ENCODE peak calls at places on chromosome 4, in four cellular contexts. One of them, this sample, is unnamed.
A peak's percentile ranks its signal among the peaks of the same experiment; 100 is the strongest.

GRCh38 chr4:113899260-113900177 is 79.9 kb downstream of the ARSJ start:
- DNase-seq in aorta: no peak
- DNase-seq in K562: no peak
- DNase-seq in heart left ventricle: no peak
- DNase-seq in this sample: peak; percentile 29

GRCh38 chr4:94695389-94695788 is 62.4 kb upstream of the BMPR1B start:
- DNase-seq in heart left ventricle: no peak
- DNase-seq in aorta: no peak
- DNase-seq in K562: no peak
- DNase-seq in this sample: no peak

GRCh38 chr4:6582889-6583504 is 8.0 kb downstream of the MAN2B2 start:
- DNase-seq in K562: peak; percentile 80
- DNase-seq in aorta: no peak
- DNase-seq in heart left ventricle: no peak
- DNase-seq in this sample: no peak

GRCh38 chr4:21366312-21366711 is 582.3 kb downstream of the KCNIP4 start:
- DNase-seq in aorta: no peak
- DNase-seq in heart left ventricle: no peak
- DNase-seq in K562: no peak
- DNase-seq in this sample: no peak

GRCh38 chr4:104901438-104901837 is 245.2 kb upstream of the TET2 start:
- DNase-seq in K562: no peak
- DNase-seq in aorta: no peak
- DNase-seq in heart left ventricle: no peak
- DNase-seq in this sample: no peak

GRCh38 chr4:48043504-48043903 is 26.9 kb downstream of the NIPAL1 start:
- DNase-seq in K562: no peak
- DNase-seq in heart left ventricle: no peak
- DNase-seq in aorta: no peak
- DNase-seq in this sample: no peak

GRCh38 chr4:84952776-84953175 is 13.7 kb downstream of the WDFY3 start:
- DNase-seq in K562: no peak
- DNase-seq in aorta: no peak
- DNase-seq in heart left ventricle: no peak
- DNase-seq in this sample: no peak

GRCh38 chr4:84681488-84682274 is 98.8 kb downstream of the CDS1 start:
- DNase-seq in heart left ventricle: peak; percentile 27
- DNase-seq in aorta: no peak
- DNase-seq in K562: no peak
- DNase-seq in this sample: no peak

GRCh38 chr4:180953572-180953971 is 1289.6 kb upstream of the TENM3 start:
- DNase-seq in K562: no peak
- DNase-seq in heart left ventricle: no peak
- DNase-seq in aorta: no peak
- DNase-seq in this sample: no peak

GRCh38 chr4:161714928-161715327 is 448.9 kb downstream of the FSTL5 start:
- DNase-seq in heart left ventricle: no peak
- DNase-seq in K562: no peak
- DNase-seq in aorta: no peak
- DNase-seq in this sample: no peak

GRCh38 chr4:187171731-187172339 is 448.2 kb upstream of the FAT1 start:
- DNase-seq in heart left ventricle: no peak
- DNase-seq in aorta: no peak
- DNase-seq in K562: no peak
- DNase-seq in this sample: no peak

GRCh38 chr4:39308576-39308975 is 57.6 kb downstream of the RFC1 start:
- DNase-seq in heart left ventricle: peak; percentile 9
- DNase-seq in aorta: no peak
- DNase-seq in K562: no peak
- DNase-seq in this sample: no peak
- H3K27me3 ChIP-seq in heart left ventricle: no peaks in the 10 kb centered on the region
- H3K27me3 ChIP-seq in aorta: no peaks in the 10 kb centered on the region
- H3K27me3 ChIP-seq in K562: no peaks in the 10 kb centered on the region
- H3K27me3 ChIP-seq in this sample: no peaks in the 10 kb centered on the region

GRCh38 chr4:26749867-26750266 is 110.8 kb upstream of the STIM2 start:
- DNase-seq in K562: no peak
- DNase-seq in heart left ventricle: no peak
- DNase-seq in aorta: no peak
- DNase-seq in this sample: no peak

GRCh38 chr4:26746742-26747351 is 113.8 kb upstream of the STIM2 start:
- DNase-seq in aorta: no peak
- DNase-seq in heart left ventricle: no peak
- DNase-seq in K562: no peak
- DNase-seq in this sample: no peak

GRCh38 chr4:26751004-26751403 is 109.6 kb upstream of the STIM2 start:
- DNase-seq in K562: no peak
- DNase-seq in heart left ventricle: no peak
- DNase-seq in aorta: no peak
- DNase-seq in this sample: no peak

GRCh38 chr4:26751838-26752237 is 108.8 kb upstream of the STIM2 start:
- DNase-seq in K562: no peak
- DNase-seq in aorta: no peak
- DNase-seq in heart left ventricle: no peak
- DNase-seq in this sample: no peak

DNA sequence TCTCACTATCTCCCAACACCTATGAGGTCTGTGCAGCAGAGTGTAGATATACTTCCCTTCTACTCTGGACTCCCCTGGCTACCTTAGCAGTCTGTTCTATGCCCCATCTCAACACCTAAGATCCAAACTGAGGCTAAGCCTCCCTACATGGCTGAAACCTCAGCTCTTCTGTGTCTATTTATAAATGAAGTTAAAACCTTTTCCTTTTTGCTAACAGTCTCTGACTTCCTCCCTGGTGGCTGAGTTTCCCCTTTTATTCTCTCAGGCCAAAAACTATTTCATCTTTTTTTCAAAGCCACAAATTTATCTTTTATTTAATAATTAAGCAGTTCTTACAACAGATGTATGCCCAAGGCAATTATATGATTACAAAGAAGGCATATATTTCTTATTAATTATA is 111.8 kb upstream of the STIM2 start:
- DNase-seq in aorta: no peak
- DNase-seq in heart left ventricle: no peak
- DNase-seq in K562: no peak
- DNase-seq in this sample: no peak
- H3K4me1 ChIP-seq in aorta: no peaks in the 10 kb centered on the region
- H3K4me1 ChIP-seq in heart left ventricle: peaks cover 3% of the 10 kb centered on the region
- H3K4me1 ChIP-seq in K562: no peaks in the 10 kb centered on the region
- H3K4me1 ChIP-seq in this sample: peaks cover 2% of the 10 kb centered on the region

DNA sequence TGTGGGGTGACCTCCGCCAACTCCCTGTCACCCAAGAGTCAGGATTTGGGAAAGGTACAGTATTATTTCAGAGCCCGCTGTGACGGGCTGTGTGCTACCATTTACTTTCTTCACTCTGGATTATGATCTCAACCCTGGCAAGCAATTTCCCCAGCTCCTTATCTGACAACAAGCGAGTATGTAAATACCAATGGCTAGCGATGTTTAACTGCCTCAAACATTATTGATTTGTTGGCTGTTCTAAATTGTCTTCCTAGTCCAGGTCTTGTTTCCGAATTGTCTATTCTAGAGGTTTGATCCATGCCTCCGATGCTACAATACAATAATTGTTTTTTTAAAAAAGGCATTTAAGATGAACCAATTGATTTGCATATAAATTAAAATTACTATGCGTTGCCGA is 17.7 kb upstream of the PITX2 start:
- DNase-seq in K562: no peak
- DNase-seq in heart left ventricle: no peak
- DNase-seq in aorta: no peak
- DNase-seq in this sample: no peak
- H3K27me3 ChIP-seq in K562: peaks cover 28% of the 10 kb centered on the region
- H3K27me3 ChIP-seq in heart left ventricle: peaks cover 58% of the 10 kb centered on the region
- H3K27me3 ChIP-seq in aorta: peaks cover 3% of the 10 kb centered on the region
- H3K27me3 ChIP-seq in this sample: peaks cover 7% of the 10 kb centered on the region

GRCh38 chr4:86967798-86968197 is 33.0 kb downstream of the AFF1 start:
- DNase-seq in K562: no peak
- DNase-seq in heart left ventricle: no peak
- DNase-seq in aorta: no peak
- DNase-seq in this sample: no peak

GRCh38 chr4:86971355-86971683 is 36.5 kb downstream of the AFF1 start:
- DNase-seq in K562: no peak
- DNase-seq in aorta: no peak
- DNase-seq in heart left ventricle: no peak
- DNase-seq in this sample: no peak

GRCh38 chr4:86968477-86969015 is 33.7 kb downstream of the AFF1 start:
- DNase-seq in aorta: no peak
- DNase-seq in heart left ventricle: no peak
- DNase-seq in K562: no peak
- DNase-seq in this sample: no peak

GRCh38 chr4:86972997-86973396 is 38.2 kb downstream of the AFF1 start:
- DNase-seq in K562: no peak
- DNase-seq in heart left ventricle: peak; percentile 12
- DNase-seq in aorta: no peak
- DNase-seq in this sample: no peak

GRCh38 chr4:86970447-86971354 is 35.9 kb downstream of the AFF1 start:
- DNase-seq in K562: no peak
- DNase-seq in heart left ventricle: no peak
- DNase-seq in aorta: no peak
- DNase-seq in this sample: no peak
- H3K4me1 ChIP-seq in K562: peaks cover 24% of the 10 kb centered on the region
- H3K4me1 ChIP-seq in heart left ventricle: peaks cover 23% of the 10 kb centered on the region
- H3K4me1 ChIP-seq in aorta: no peaks in the 10 kb centered on the region
- H3K4me1 ChIP-seq in this sample: peaks cover 10% of the 10 kb centered on the region

DNA sequence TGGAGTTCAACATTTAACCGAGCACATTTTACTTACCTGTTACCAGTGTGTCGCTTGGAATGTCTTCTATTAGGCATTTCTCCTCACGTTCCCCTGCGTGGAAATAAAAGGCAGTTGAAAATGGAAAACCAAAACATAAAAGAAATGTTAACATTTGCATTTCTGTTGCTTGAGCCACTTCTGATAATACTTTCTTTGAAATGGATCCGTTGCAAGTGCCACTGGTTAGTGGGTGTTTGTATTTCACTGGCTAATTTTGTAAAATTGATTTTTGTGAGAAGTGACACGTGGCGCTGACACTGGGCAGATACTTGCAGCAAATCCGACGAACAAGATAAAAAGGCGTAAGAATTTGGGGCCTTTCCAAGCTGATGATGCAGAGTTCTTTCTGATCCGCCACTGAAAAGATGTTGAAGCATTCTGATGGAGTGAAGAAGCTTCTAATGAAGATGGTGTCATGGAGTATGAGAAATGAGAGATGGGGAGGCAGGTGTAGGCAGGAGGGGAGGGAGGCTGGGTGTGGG is 18.8 kb downstream of the SPON2 start:
- DNase-seq in K562: no peak
- DNase-seq in heart left ventricle: no peak
- DNase-seq in aorta: no peak
- DNase-seq in this sample: no peak
- H3K27me3 ChIP-seq in K562: peaks cover 26% of the 10 kb centered on the region
- H3K27me3 ChIP-seq in heart left ventricle: no peaks in the 10 kb centered on the region
- H3K27me3 ChIP-seq in aorta: no peaks in the 10 kb centered on the region
- H3K27me3 ChIP-seq in this sample: no peaks in the 10 kb centered on the region

DNA sequence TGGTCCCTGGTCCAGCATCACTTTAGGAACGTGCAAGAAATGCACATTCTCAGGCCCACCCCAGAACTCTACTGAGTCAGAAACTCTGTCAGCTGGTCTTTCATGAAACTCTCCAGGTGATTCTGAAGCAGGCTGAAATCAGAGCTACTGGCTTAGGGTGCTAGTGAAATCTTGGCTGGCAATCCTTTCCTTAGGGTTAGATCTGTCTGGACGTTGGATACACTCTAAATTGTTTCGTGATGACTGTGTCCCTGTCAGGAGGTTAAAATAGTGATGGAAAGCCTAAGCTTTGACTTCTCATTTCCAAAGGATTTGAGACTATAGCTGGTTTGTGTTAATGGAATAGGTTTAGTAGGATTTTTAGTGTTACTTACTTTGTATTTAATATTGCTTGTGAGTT is 99.1 kb downstream of the ARHGAP10 start:
- DNase-seq in K562: no peak
- DNase-seq in heart left ventricle: no peak
- DNase-seq in aorta: no peak
- DNase-seq in this sample: no peak
- H3K4me1 ChIP-seq in K562: no peaks in the 10 kb centered on the region
- H3K4me1 ChIP-seq in heart left ventricle: peaks cover 67% of the 10 kb centered on the region
- H3K4me1 ChIP-seq in aorta: peaks cover 12% of the 10 kb centered on the region
- H3K4me1 ChIP-seq in this sample: peaks cover 17% of the 10 kb centered on the region